ENCODE peak calls at places on chromosomes 5 and 9, in eight cellular contexts. A is IMR-90; Z is psoas muscle; H is SK-N-SH; X is CD8-positive, alpha-beta T cell; R is Panc1; D is lower lobe of right lung; L is HCT116. W is an unnamed sample.

GRCh38 chr5:16271851-16272250 is 92.3 kb upstream of the MARCHF11 start:
- DNase-seq in A (no peak), Z (no peak), H (no peak), X (no peak), R (no peak), D (no peak), L (no peak), W (no peak)

GRCh38 chr9:120925535-120926396 is 830 bp downstream of the TRAF1 start:
- DNase-seq in A (peak; percentile 99), Z (no peak), H (no peak), X (peak; percentile 73), R (peak; percentile 54), D (no peak), L (no peak), W (peak; percentile 52)

GRCh38 chr5:873328-873727 is 19.3 kb downstream of the BRD9 start:
- DNase-seq in A (no peak), Z (no peak), H (no peak), X (no peak), R (no peak), D (peak; percentile 6), L (no peak), W (no peak)

GRCh38 chr9:90204128-90204838 is 438.3 kb downstream of the DIRAS2 start:
- DNase-seq in A (no peak), Z (no peak), H (no peak), X (no peak), R (no peak), D (no peak), L (no peak), W (no peak)

GRCh38 chr5:13816126-13816525 is 128.4 kb downstream of the DNAH5 start:
- DNase-seq in A (no peak), Z (no peak), H (no peak), X (no peak), R (no peak), D (no peak), L (no peak), W (peak; percentile 63)

GRCh38 chr9:89453452-89453851 is 44.5 kb downstream of the SEMA4D start:
- DNase-seq in A (no peak), Z (no peak), H (no peak), X (no peak), R (no peak), D (no peak), L (no peak), W (no peak)

GRCh38 chr5:132017316-132017715 is 5.9 kb upstream of the ACSL6 start:
- DNase-seq in A (no peak), Z (no peak), H (no peak), X (peak; percentile 5), R (no peak), D (no peak), L (no peak), W (no peak)

GRCh38 chr5:112628219-112628618 is 109.5 kb upstream of the APC start:
- DNase-seq in A (no peak), Z (no peak), H (no peak), X (no peak), R (no peak), D (no peak), L (no peak), W (no peak)

GRCh38 chr5:73591698-73592501 is 26.4 kb downstream of the UTP15 start:
- DNase-seq in A (peak; percentile 79), Z (no peak), H (peak; percentile 19), X (no peak), R (no peak), D (no peak), L (no peak), W (no peak)

GRCh38 chr5:95460662-95461061 is 69.5 kb downstream of the FAM81B start:
- DNase-seq in A (no peak), Z (no peak), H (no peak), X (no peak), R (no peak), D (no peak), L (no peak), W (no peak)

GRCh38 chr9:5085993-5086392 is 99.4 kb downstream of the INSL6 start:
- DNase-seq in A (no peak), Z (no peak), H (no peak), X (no peak), R (no peak), D (no peak), L (no peak), W (no peak)

GRCh38 chr5:3139596-3139995 is 388.1 kb upstream of the IRX2 start:
- DNase-seq in A (no peak), Z (no peak), H (no peak), X (no peak), R (no peak), D (no peak), L (no peak), W (peak; percentile 70)

GRCh38 chr5:116990010-116990409 is 415.4 kb upstream of the SEMA6A start:
- DNase-seq in A (no peak), Z (no peak), H (no peak), X (no peak), R (no peak), D (no peak), L (no peak), W (no peak)

GRCh38 chr9:131276891-131277672 is 772 bp upstream of the FAM78A start:
- DNase-seq in A (no peak), Z (no peak), H (peak; percentile 68), X (peak; percentile 42), R (no peak), D (no peak), L (no peak), W (no peak)

GRCh38 chr5:163916376-163916775 is 411.0 kb downstream of the MAT2B start:
- DNase-seq in A (peak; percentile 8), Z (no peak), H (no peak), X (no peak), R (no peak), D (no peak), L (no peak), W (no peak)

GRCh38 chr9:133584559-133585476 is 24.4 kb downstream of the FAM163B start:
- DNase-seq in A (no peak), Z (no peak), H (peak; percentile 68), X (no peak), R (no peak), D (no peak), L (no peak), W (no peak)

GRCh38 chr5:56429110-56429561 is 196.0 kb upstream of the ANKRD55 start:
- DNase-seq in A (no peak), Z (peak; percentile 27), H (peak; percentile 74), X (no peak), R (no peak), D (no peak), L (no peak), W (no peak)

GRCh38 chr5:147913786-147914185 is 7.4 kb upstream of the C5orf46 start:
- DNase-seq in A (no peak), Z (no peak), H (no peak), X (no peak), R (no peak), D (no peak), L (no peak), W (no peak)
- H3K27ac ChIP-seq in A (no peak overlapping the region), Z (no peak overlapping the region), H (no peak overlapping the region), X (no peak overlapping the region), R (no peak overlapping the region), D (no peak overlapping the region), L (no peak overlapping the region), W (no peak overlapping the region)

DNA sequence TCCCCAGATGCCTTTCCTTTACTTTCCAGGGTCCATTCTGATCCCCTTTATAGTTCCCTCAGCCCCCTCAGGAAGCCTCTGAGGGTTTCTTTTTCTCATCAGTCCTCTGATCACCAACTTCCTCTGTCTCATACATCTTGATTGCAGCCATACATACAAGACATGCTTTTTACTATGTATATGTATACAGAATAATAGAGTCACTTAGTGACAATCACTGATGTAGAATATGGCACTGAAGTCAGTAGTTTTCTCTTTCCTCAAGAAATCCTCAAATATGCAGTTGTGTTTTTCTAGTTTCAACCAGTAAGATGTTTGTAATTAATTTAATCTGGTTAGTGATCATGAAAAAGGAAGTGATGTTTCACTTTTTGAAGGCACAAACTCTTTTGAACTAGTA is 364.1 kb downstream of the MAN2A1 start:
- DNase-seq in A (no peak), Z (no peak), H (no peak), X (no peak), R (no peak), D (no peak), L (no peak), W (no peak)
- H3K4me1 ChIP-seq in A (no peaks in the 10 kb centered on the region), Z (no peaks in the 10 kb centered on the region), H (peaks cover 7% of the 10 kb centered on the region), X (peaks cover 29% of the 10 kb centered on the region), R (no peaks in the 10 kb centered on the region), D (peaks cover 7% of the 10 kb centered on the region), L (no peaks in the 10 kb centered on the region), W (peaks cover 5% of the 10 kb centered on the region)

GRCh38 chr9:127347831-127348699 is 48.9 kb upstream of the SLC2A8 start:
- DNase-seq in A (peak; percentile 75), Z (no peak), H (peak; percentile 55), X (no peak), R (peak; percentile 13), D (no peak), L (no peak), W (peak; percentile 23)

GRCh38 chr9:127349483-127350127 is 47.4 kb upstream of the SLC2A8 start:
- DNase-seq in A (no peak), Z (no peak), H (no peak), X (no peak), R (no peak), D (no peak), L (no peak), W (no peak)

GRCh38 chr9:127344373-127344995 is 52.5 kb upstream of the SLC2A8 start:
- DNase-seq in A (peak; percentile 64), Z (no peak), H (no peak), X (no peak), R (no peak), D (no peak), L (no peak), W (peak; percentile 22)

GRCh38 chr9:127345566-127345965 is 51.4 kb upstream of the SLC2A8 start:
- DNase-seq in A (no peak), Z (no peak), H (no peak), X (no peak), R (no peak), D (no peak), L (no peak), W (no peak)

DNA sequence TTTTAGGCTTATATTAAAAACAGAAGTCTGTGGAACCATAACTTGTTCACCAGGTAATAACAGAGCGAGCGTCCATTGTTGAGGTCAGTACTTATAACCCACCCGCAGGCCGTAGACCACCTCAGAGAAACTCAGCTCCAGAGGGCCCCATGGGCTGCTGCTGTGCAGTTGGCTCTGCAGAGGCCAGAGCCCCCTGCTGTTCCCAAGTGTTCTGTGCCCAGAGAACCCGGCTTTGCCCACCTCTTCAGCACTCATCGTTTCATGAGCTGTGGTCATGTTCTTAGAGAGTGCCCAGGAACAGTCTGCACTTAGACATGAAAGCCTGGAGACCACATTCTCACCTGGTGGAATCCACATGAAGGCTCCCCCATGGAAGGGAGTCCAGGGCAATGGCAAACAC is 50.4 kb upstream of the SLC2A8 start:
- DNase-seq in A (no peak), Z (no peak), H (peak; percentile 39), X (no peak), R (no peak), D (no peak), L (no peak), W (no peak)
- TF ChIP-seq CTCF in A (peak; percentile 21), Z (no peak), H (peak; percentile 32), X (no peak), R (peak; percentile 16), D (no peak), L (peak; percentile 28), W (peak; percentile 23)

GRCh38 chr5:65077653-65078052 is 308.9 kb downstream of the CWC27 start:
- DNase-seq in A (no peak), Z (no peak), H (no peak), X (no peak), R (no peak), D (no peak), L (no peak), W (no peak)
- H3K27ac ChIP-seq in A (no peak overlapping the region), Z (no peak overlapping the region), H (no peak overlapping the region), X (no peak overlapping the region), R (no peak overlapping the region), D (no peak overlapping the region), L (no peak overlapping the region), W (no peak overlapping the region)

GRCh38 chr9:96052703-96053102 is 177.2 kb downstream of the ERCC6L2 start:
- DNase-seq in A (no peak), Z (no peak), H (no peak), X (no peak), R (no peak), D (no peak), L (no peak), W (no peak)
- H3K4me1 ChIP-seq in A (no peaks in the 10 kb centered on the region), Z (no peaks in the 10 kb centered on the region), H (no peaks in the 10 kb centered on the region), X (peaks cover 4% of the 10 kb centered on the region), R (no peaks in the 10 kb centered on the region), D (no peaks in the 10 kb centered on the region), L (no peaks in the 10 kb centered on the region), W (no peaks in the 10 kb centered on the region)

W was measured in foreskin keratinocyte.